ENCODE peak calls at places on chromosomes 12 and 14, in ten cellular contexts. M is neural progenitor cell, T is stomach, L is tibial nerve, H is upper lobe of right lung, N is fibroblast of lung, W is IMR-90, Q is lower lobe of right lung, Z is hepatocyte, B is ovary. C is an unnamed sample.

GRCh38 chr12:12467222-12467621 is 95.4 kb downstream of the DUSP16 start:
- DNase-seq in B (no peak), L (no peak), W (no peak), H (no peak), Q (no peak), Z (no peak), M (no peak), T (no peak), N (no peak), C (no peak)

GRCh38 chr14:102930138-102930752 is 7.8 kb downstream of the AMN start:
- DNase-seq in N (no peak), Z (peak; percentile 56), B (no peak), Q (peak; percentile 50), W (no peak), H (no peak), M (peak; percentile 79), L (no peak), T (no peak), C (peak; percentile 78)

GRCh38 chr12:96401061-96401871 is 1.0 kb upstream of the CDK17 start:
- DNase-seq in Q (no peak), L (no peak), Z (peak; percentile 67), N (peak; percentile 94), W (peak; percentile 89), H (no peak), M (peak; percentile 4), T (no peak), B (peak; percentile 31), C (no peak)

GRCh38 chr12:67091678-67092077 is 177.5 kb upstream of the CAND1 start:
- DNase-seq in N (no peak), Q (no peak), B (no peak), W (no peak), T (no peak), H (no peak), L (no peak), Z (no peak), M (no peak), C (no peak)

GRCh38 chr12:8677362-8677761 is 14.7 kb upstream of the MFAP5 start:
- DNase-seq in L (no peak), T (no peak), N (no peak), Z (no peak), B (no peak), M (peak; percentile 60), W (no peak), H (no peak), Q (no peak), C (no peak)

GRCh38 chr14:90671382-90671781 is 144.8 kb downstream of the TTC7B start:
- DNase-seq in Q (no peak), T (no peak), W (no peak), H (no peak), L (no peak), M (no peak), B (no peak), N (no peak), Z (no peak), C (no peak)

GRCh38 chr14:100873083-100873482 is 30.4 kb downstream of the RTL1 start:
- DNase-seq in Z (no peak), L (no peak), N (no peak), T (no peak), B (no peak), W (no peak), M (no peak), H (no peak), Q (peak; percentile 4), C (peak; percentile 27)

GRCh38 chr12:118436986-118437385 is 60.6 kb downstream of the SUDS3 start:
- DNase-seq in W (peak; percentile 30), L (no peak), Q (no peak), M (no peak), B (no peak), T (no peak), N (no peak), H (no peak), Z (no peak), C (no peak)

GRCh38 chr14:98867146-98867545 is 404.9 kb downstream of the BCL11B start:
- DNase-seq in B (no peak), W (no peak), H (no peak), L (no peak), N (no peak), Z (no peak), Q (no peak), T (no peak), M (no peak), C (no peak)

GRCh38 chr12:45415393-45415817 is 199.5 kb downstream of the ANO6 start:
- DNase-seq in Q (no peak), W (peak; percentile 100), Z (peak; percentile 42), T (no peak), H (no peak), N (peak; percentile 98), M (no peak), L (no peak), B (no peak), C (no peak)

GRCh38 chr12:89949457-89950195 is 241.0 kb upstream of the ATP2B1 start:
- DNase-seq in M (no peak), T (no peak), Q (no peak), L (no peak), Z (peak; percentile 66), B (peak; percentile 19), W (peak; percentile 64), N (peak; percentile 74), H (no peak), C (no peak)

GRCh38 chr12:70774055-70774454 is 136.8 kb upstream of the PTPRB start:
- DNase-seq in M (peak; percentile 18), N (peak; percentile 2), H (no peak), B (no peak), T (no peak), Z (no peak), L (no peak), Q (no peak), W (no peak), C (no peak)

GRCh38 chr12:27970981-27971489 is 1.5 kb downstream of the PTHLH start:
- DNase-seq in B (no peak), M (peak; percentile 61), W (no peak), Z (peak; percentile 16), Q (no peak), L (no peak), T (no peak), N (peak; percentile 23), H (no peak), C (no peak)

GRCh38 chr12:107405436-107405835 is 280.2 kb upstream of the PWP1 start:
- DNase-seq in M (no peak), N (no peak), H (no peak), B (no peak), Z (no peak), W (no peak), T (no peak), Q (no peak), L (no peak), C (no peak)

DNA sequence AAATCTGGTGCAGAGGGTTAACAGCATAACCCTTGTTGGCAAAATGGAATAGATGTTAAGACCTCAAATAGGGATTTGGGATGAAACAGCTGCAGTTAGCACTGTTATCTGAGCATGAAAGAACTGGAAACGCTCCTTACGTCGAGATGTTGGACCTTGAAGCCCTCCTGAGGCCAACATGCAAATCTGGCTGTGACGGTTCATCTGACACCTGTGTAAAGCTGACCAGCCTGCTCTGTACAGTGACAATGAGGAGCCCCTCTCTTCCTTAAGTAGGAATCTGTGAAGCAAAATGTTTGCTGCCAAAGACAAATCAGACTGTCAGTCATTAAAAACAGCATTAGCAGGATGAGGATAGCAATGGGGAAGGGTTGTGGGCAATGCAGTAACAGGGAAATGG is 36.5 kb downstream of the PAPLN start:
- DNase-seq in B (no peak), L (no peak), Z (no peak), N (no peak), W (no peak), Q (no peak), H (no peak), M (no peak), T (no peak), C (no peak)
- H3K36me3 ChIP-seq in B (no peaks in the 10 kb centered on the region), L (no peaks in the 10 kb centered on the region), Z (no peaks in the 10 kb centered on the region), N (peaks cover 13% of the 10 kb centered on the region), W (peaks cover 32% of the 10 kb centered on the region), Q (peaks cover 66% of the 10 kb centered on the region), H (peaks cover 57% of the 10 kb centered on the region), M (no peaks in the 10 kb centered on the region), T (peaks cover 65% of the 10 kb centered on the region), C (peaks cover 38% of the 10 kb centered on the region)

GRCh38 chr12:401235-402126 is at the start of gene CCDC77:
- DNase-seq in H (peak; percentile 93), N (peak; percentile 92), T (peak; percentile 92), M (peak; percentile 97), L (peak; percentile 78), Q (peak; percentile 92), W (peak; percentile 88), B (peak; percentile 91), Z (peak; percentile 95), C (peak; percentile 95)
- TF ChIP-seq CTCF in H (peak; percentile 27), N (peak; percentile 41), T (no peak), M (peak; percentile 37), L (no peak), Q (peak; percentile 30), W (peak; percentile 33), B (peak; percentile 23), Z (peak; percentile 26), C (peak; percentile 38)

GRCh38 chr14:104717137-104717536 is 6.9 kb upstream of the ADSS1 start:
- DNase-seq in W (no peak), H (no peak), M (no peak), Q (no peak), T (no peak), Z (no peak), N (no peak), B (no peak), L (no peak), C (no peak)
- H3K36me3 ChIP-seq in W (peaks cover 62% of the 10 kb centered on the region), H (peaks cover 46% of the 10 kb centered on the region), M (no peaks in the 10 kb centered on the region), Q (peaks cover 74% of the 10 kb centered on the region), T (peaks cover 81% of the 10 kb centered on the region), Z (no peaks in the 10 kb centered on the region), N (peaks cover 48% of the 10 kb centered on the region), B (no peaks in the 10 kb centered on the region), L (peaks cover 10% of the 10 kb centered on the region), C (peaks cover 2% of the 10 kb centered on the region)

GRCh38 chr14:47539065-47539464 is 136.3 kb downstream of the MDGA2 start:
- DNase-seq in H (no peak), T (no peak), N (no peak), Q (no peak), L (no peak), W (no peak), M (peak; percentile 38), Z (peak; percentile 37), B (no peak), C (no peak)
- TF ChIP-seq CTCF in H (peak; percentile 44), T (no peak), N (no peak), Q (peak; percentile 29), L (peak; percentile 23), W (no peak), M (peak; percentile 60), Z (peak; percentile 63), B (no peak), C (peak; percentile 53)

GRCh38 chr14:104180561-104181165 is 42.3 kb downstream of the KIF26A start:
- DNase-seq in H (no peak), L (no peak), Q (no peak), N (no peak), W (no peak), B (no peak), T (no peak), M (no peak), Z (no peak), C (no peak)
- H3K36me3 ChIP-seq in H (no peaks in the 10 kb centered on the region), L (no peaks in the 10 kb centered on the region), Q (no peaks in the 10 kb centered on the region), N (no peaks in the 10 kb centered on the region), W (no peaks in the 10 kb centered on the region), B (no peaks in the 10 kb centered on the region), T (no peaks in the 10 kb centered on the region), M (no peaks in the 10 kb centered on the region), Z (no peaks in the 10 kb centered on the region), C (no peaks in the 10 kb centered on the region)

GRCh38 chr14:55361190-55361589 is 50.4 kb downstream of the ATG14 start:
- DNase-seq in W (no peak), T (no peak), L (no peak), M (no peak), N (no peak), B (no peak), Q (no peak), Z (no peak), H (no peak), C (no peak)
- TF ChIP-seq CTCF in W (no peak), T (no peak), L (no peak), M (no peak), N (no peak), B (no peak), Q (no peak), Z (no peak), H (no peak), C (no peak)

C was measured in kidney.